ENCODE peak calls at places on chromosomes 5 and 9, in eight cellular contexts. H, C, Z, O, G, R, T and S are unnamed samples.

GRCh38 chr9:91571036-91571435 is 147.4 kb upstream of the NFIL3 start:
- DNase-seq in H (no peak), C (no peak), Z (no peak), O (no peak), G (no peak), R (no peak), T (no peak), S (no peak)

GRCh38 chr5:122182491-122182921 is 53.2 kb downstream of the ZNF474 start:
- DNase-seq in H (no peak), C (peak), Z (peak), O (peak), G (peak), R (no peak), T (no peak), S (no peak)

GRCh38 chr9:136964833-136965422 is 12.4 kb upstream of the PTGDS start:
- DNase-seq in H (no peak), C (no peak), Z (no peak), O (no peak), G (no peak), R (no peak), T (no peak), S (no peak)

GRCh38 chr5:88140396-88140862 is 128.2 kb downstream of the TMEM161B start:
- DNase-seq in H (no peak), C (no peak), Z (peak), O (no peak), G (no peak), R (no peak), T (peak), S (no peak)

GRCh38 chr5:172010278-172010677 is 3.8 kb upstream of the FBXW11 start:
- DNase-seq in H (no peak), C (peak), Z (peak), O (no peak), G (no peak), R (no peak), T (no peak), S (no peak)

GRCh38 chr9:130825051-130825651 is 9.9 kb upstream of the ABL1 start:
- DNase-seq in H (no peak), C (peak), Z (peak), O (peak), G (no peak), R (no peak), T (no peak), S (no peak)

GRCh38 chr9:36781532-36781931 is 208.8 kb downstream of the MELK start:
- DNase-seq in H (no peak), C (no peak), Z (no peak), O (peak), G (no peak), R (no peak), T (no peak), S (no peak)

GRCh38 chr9:89243296-89244061 is 64.9 kb upstream of the SHC3 start:
- DNase-seq in H (no peak), C (no peak), Z (no peak), O (no peak), G (no peak), R (no peak), T (no peak), S (no peak)

GRCh38 chr9:70058569-70059161 is 15.0 kb downstream of the MAMDC2 start:
- DNase-seq in H (no peak), C (no peak), Z (no peak), O (no peak), G (no peak), R (no peak), T (no peak), S (no peak)

GRCh38 chr5:64666058-64666457 is 24.2 kb upstream of the SHISAL2B start:
- DNase-seq in H (no peak), C (peak), Z (no peak), O (peak), G (no peak), R (no peak), T (no peak), S (no peak)

GRCh38 chr5:115096034-115096769 is 73.5 kb downstream of the TRIM36 start:
- DNase-seq in H (no peak), C (no peak), Z (no peak), O (no peak), G (no peak), R (no peak), T (no peak), S (no peak)

GRCh38 chr5:107293551-107293950 is 377.2 kb downstream of the EFNA5 start:
- DNase-seq in H (no peak), C (no peak), Z (no peak), O (no peak), G (no peak), R (no peak), T (no peak), S (no peak)

GRCh38 chr5:171571663-171572062 is 152.2 kb downstream of the FGF18 start:
- DNase-seq in H (no peak), C (peak), Z (no peak), O (peak), G (no peak), R (no peak), T (no peak), S (no peak)

GRCh38 chr5:73304381-73304780 is 131.4 kb downstream of the TMEM174 start:
- DNase-seq in H (no peak), C (no peak), Z (no peak), O (no peak), G (no peak), R (no peak), T (no peak), S (no peak)

GRCh38 chr9:120874226-120874839 is 2.7 kb downstream of the PHF19 start:
- DNase-seq in H (no peak), C (no peak), Z (no peak), O (no peak), G (no peak), R (peak), T (no peak), S (no peak)

GRCh38 chr9:121297414-121297813 is 29.5 kb downstream of the GSN start:
- DNase-seq in H (no peak), C (no peak), Z (no peak), O (no peak), G (no peak), R (no peak), T (no peak), S (no peak)

GRCh38 chr5:385321-385720 is 57.7 kb upstream of the EXOC3 start:
- DNase-seq in H (no peak), C (no peak), Z (no peak), O (no peak), G (no peak), R (no peak), T (no peak), S (no peak)

GRCh38 chr5:1463326-1464095 is 18.3 kb upstream of the SLC6A3 start:
- DNase-seq in H (no peak), C (no peak), Z (no peak), O (no peak), G (no peak), R (no peak), T (peak), S (no peak)

GRCh38 chr5:156920042-156920860 is 42.8 kb downstream of the TIMD4 start:
- DNase-seq in H (no peak), C (no peak), Z (peak), O (no peak), G (peak), R (no peak), T (no peak), S (no peak)

GRCh38 chr9:77927265-77927664 is 104.3 kb downstream of the GNAQ start:
- DNase-seq in H (no peak), C (peak), Z (no peak), O (peak), G (no peak), R (no peak), T (no peak), S (no peak)

GRCh38 chr9:6816581-6816980 is 58.8 kb downstream of the KDM4C start:
- DNase-seq in H (no peak), C (no peak), Z (no peak), O (no peak), G (no peak), R (no peak), T (no peak), S (no peak)

GRCh38 chr5:41246376-41246775 is 33.0 kb upstream of the C6 start:
- DNase-seq in H (no peak), C (peak), Z (no peak), O (peak), G (no peak), R (no peak), T (no peak), S (no peak)

GRCh38 chr9:127835930-127836586 is 18.4 kb downstream of the ENG start:
- DNase-seq in H (no peak), C (peak), Z (no peak), O (peak), G (peak), R (no peak), T (no peak), S (no peak)

GRCh38 chr9:13083973-13084528 is 195.4 kb downstream of the MPDZ start:
- DNase-seq in H (no peak), C (peak), Z (no peak), O (peak), G (no peak), R (no peak), T (no peak), S (no peak)

GRCh38 chr9:104879555-104880318 is 48.2 kb downstream of the ABCA1 start:
- DNase-seq in H (no peak), C (no peak), Z (no peak), O (peak), G (no peak), R (no peak), T (peak), S (no peak)

GRCh38 chr5:169119287-169120048 is 181.5 kb downstream of the SLIT3 start:
- DNase-seq in H (no peak), C (no peak), Z (no peak), O (no peak), G (no peak), R (no peak), T (no peak), S (no peak)

GRCh38 chr5:139151902-139152301 is 46.3 kb downstream of the SIL1 start:
- DNase-seq in H (no peak), C (no peak), Z (peak), O (no peak), G (no peak), R (no peak), T (no peak), S (no peak)

GRCh38 chr9:100579665-100580064 is 1.8 kb downstream of the CAVIN4 start:
- DNase-seq in H (no peak), C (peak), Z (no peak), O (peak), G (no peak), R (no peak), T (no peak), S (no peak)

GRCh38 chr9:129320575-129321311 is 142.7 kb upstream of the IER5L start:
- DNase-seq in H (peak), C (peak), Z (peak), O (peak), G (peak), R (peak), T (peak), S (peak)

GRCh38 chr5:135075621-135076585 is 41.9 kb upstream of the PITX1 start:
- DNase-seq in H (no peak), C (peak), Z (no peak), O (peak), G (no peak), R (peak), T (peak), S (no peak)

GRCh38 chr5:98769256-98770157 is 4.0 kb upstream of the RGMB start:
- DNase-seq in H (no peak), C (peak), Z (peak), O (peak), G (peak), R (peak), T (peak), S (peak)

GRCh38 chr5:140671472-140672210 is 1.7 kb downstream of the DND1 start:
- DNase-seq in H (no peak), C (no peak), Z (no peak), O (no peak), G (peak), R (no peak), T (no peak), S (no peak)

GRCh38 chr9:88183798-88184495 is 45.7 kb upstream of the SPATA31C2 start:
- DNase-seq in H (no peak), C (no peak), Z (no peak), O (no peak), G (no peak), R (no peak), T (no peak), S (no peak)

DNA sequence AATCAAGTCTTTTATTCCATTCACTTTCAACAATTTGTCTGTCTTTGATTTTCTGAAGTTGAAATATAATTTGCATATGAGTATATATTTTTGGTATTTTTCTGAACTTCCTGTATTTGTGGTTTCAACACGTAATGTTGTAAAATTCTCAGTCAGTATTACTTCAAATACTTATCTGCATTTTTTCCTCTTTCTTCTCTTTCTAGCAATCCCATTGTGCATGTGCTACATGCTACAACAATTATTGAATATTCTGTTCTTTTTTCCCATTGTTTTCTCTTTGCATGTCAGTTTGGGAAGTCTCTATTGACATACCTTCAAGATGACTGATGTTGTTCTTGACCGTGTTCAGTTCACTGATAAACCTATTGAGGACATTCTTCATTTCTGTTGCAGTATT is 5.6 kb upstream of the ANKRD18A start:
- DNase-seq in H (no peak), C (no peak), Z (no peak), O (no peak), G (no peak), R (no peak), T (no peak), S (no peak)
- TF ChIP-seq CTCF in H (no peak), C (no peak), Z (no peak), O (no peak), G (no peak), R (no peak), T (no peak), S (no peak)

DNA sequence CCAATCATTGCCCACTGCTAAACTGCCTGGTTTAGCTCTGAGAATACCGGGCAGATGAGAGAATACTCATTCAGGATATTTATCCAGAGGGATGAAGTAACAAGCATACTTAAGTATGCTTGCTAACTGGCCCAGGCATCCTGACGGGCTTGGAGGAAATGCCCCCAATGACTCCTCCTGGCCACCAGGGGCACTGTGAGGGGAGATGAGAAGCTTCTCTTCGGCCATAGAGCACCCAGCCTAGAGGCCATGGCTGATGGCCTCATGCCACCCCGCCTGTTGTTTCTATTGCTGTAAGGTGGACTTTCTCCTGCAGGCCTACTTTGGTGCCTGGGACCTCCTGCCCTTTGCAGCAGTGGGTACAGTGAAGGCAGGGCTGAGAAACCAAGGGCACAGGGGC is 134.5 kb upstream of the FSTL4 start:
- DNase-seq in H (peak), C (no peak), Z (peak), O (no peak), G (no peak), R (no peak), T (no peak), S (no peak)
- TF ChIP-seq CTCF in H (no peak), C (peak), Z (peak), O (no peak), G (no peak), R (no peak), T (no peak), S (no peak)

DNA sequence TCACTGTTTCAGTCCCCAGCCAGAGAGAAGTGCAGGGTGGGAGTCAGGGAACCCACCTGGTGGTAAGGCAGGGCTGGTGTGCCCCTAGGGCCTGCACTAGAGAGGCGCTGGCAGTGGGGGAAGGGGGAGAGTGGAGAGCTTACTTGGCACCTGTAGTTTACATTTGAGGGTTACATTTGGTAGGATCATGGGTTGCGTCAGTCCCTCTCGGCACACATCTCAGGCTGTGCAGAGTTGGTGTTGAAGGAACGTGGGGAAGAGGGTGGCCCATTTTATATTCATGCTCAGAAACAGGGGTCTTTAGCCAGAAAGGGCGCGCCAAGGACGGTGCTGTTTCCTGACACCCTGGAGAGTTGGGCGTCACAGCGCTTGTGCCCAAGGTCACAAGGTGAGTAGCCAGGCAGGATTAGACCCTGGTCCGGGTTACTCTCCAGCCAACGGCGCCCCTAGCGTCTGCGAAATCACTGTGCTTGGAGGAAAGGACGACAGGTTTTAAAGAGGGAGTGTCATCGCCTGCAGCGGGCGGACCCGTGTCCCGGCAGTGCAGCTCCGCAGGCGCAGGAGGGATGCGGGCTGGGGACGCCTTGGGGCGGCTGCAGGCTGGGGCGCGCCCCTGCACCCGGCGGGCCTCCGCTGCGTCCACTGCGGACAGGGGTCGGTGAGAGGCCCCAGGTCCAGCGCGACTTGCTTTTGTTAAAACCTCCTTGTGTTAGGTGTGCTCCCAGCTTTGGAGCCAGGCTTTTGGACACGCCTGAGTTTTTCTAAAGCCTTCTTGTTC is 272.6 kb downstream of the FANCC start:
- DNase-seq in H (peak), C (no peak), Z (peak), O (no peak), G (peak), R (no peak), T (peak), S (no peak)
- TF ChIP-seq CTCF in H (peak), C (peak), Z (peak), O (peak), G (no peak), R (no peak), T (peak), S (no peak)

GRCh38 chr9:109040571-109040970 is 27.3 kb upstream of the CTNNAL1 start:
- DNase-seq in H (no peak), C (no peak), Z (no peak), O (no peak), G (no peak), R (no peak), T (no peak), S (no peak)
- TF ChIP-seq CTCF in H (no peak), C (no peak), Z (no peak), O (no peak), G (no peak), R (no peak), T (no peak), S (no peak)